ENCODE peak calls at places on chromosome 1, in six cellular contexts. W is body of pancreas, X is cardiac muscle cell, K is glutamatergic neuron, P is neural progenitor cell, G is fibroblast of pulmonary artery. R is an unnamed sample.

GRCh38 chr1:70864302-70864701 is 183.3 kb downstream of the PTGER3 start:
- DNase-seq in W (no peak), X (no peak), K (no peak), P (no peak), G (peak), R (no peak)

GRCh38 chr1:58964428-58964827 is 180.6 kb upstream of the JUN start:
- DNase-seq in W (peak), X (no peak), K (no peak), P (no peak), G (no peak), R (no peak)

GRCh38 chr1:82838066-82838465 is 1037.3 kb downstream of the ADGRL2 start:
- DNase-seq in W (no peak), X (peak), K (no peak), P (peak), G (peak), R (no peak)

GRCh38 chr1:200319143-200319542 is 90.7 kb downstream of the ZNF281 start:
- DNase-seq in W (no peak), X (no peak), K (no peak), P (no peak), G (no peak), R (no peak)

GRCh38 chr1:47434051-47434842 is 3.6 kb upstream of the FOXD2 start:
- DNase-seq in W (peak), X (peak), K (peak), P (peak), G (peak), R (no peak)

GRCh38 chr1:19892129-19892528 is 9.9 kb downstream of the OTUD3 start:
- DNase-seq in W (no peak), X (no peak), K (no peak), P (no peak), G (no peak), R (no peak)

GRCh38 chr1:73868824-73869223 is 329.2 kb downstream of the LRRIQ3 start:
- DNase-seq in W (no peak), X (no peak), K (peak), P (peak), G (no peak), R (no peak)

GRCh38 chr1:159228554-159228953 is 23.9 kb downstream of the ACKR1 start:
- DNase-seq in W (no peak), X (no peak), K (no peak), P (no peak), G (no peak), R (no peak)

GRCh38 chr1:209249785-209250441 is 333.6 kb upstream of the CAMK1G start:
- DNase-seq in W (no peak), X (no peak), K (no peak), P (no peak), G (no peak), R (no peak)

GRCh38 chr1:38244218-38244617 is 197.6 kb upstream of the POU3F1 start:
- DNase-seq in W (no peak), X (no peak), K (no peak), P (no peak), G (no peak), R (no peak)

GRCh38 chr1:116667577-116668105 is at the start of gene IGSF3:
- DNase-seq in W (peak), X (peak), K (peak), P (peak), G (peak), R (peak)

GRCh38 chr1:92446546-92446945 is 40.2 kb downstream of the GFI1 start:
- DNase-seq in W (no peak), X (peak), K (no peak), P (no peak), G (peak), R (no peak)

GRCh38 chr1:16006552-16007485 is 2.8 kb downstream of the SRARP start:
- DNase-seq in W (no peak), X (peak), K (no peak), P (no peak), G (peak), R (no peak)

GRCh38 chr1:172909606-172910326 is 141.0 kb downstream of the TNFSF18 start:
- DNase-seq in W (no peak), X (peak), K (no peak), P (no peak), G (peak), R (no peak)

GRCh38 chr1:15799928-15800835 is 7.3 kb downstream of the UQCRHL start:
- DNase-seq in W (peak), X (peak), K (no peak), P (peak), G (no peak), R (no peak)

GRCh38 chr1:175503538-175503937 is 239.9 kb downstream of the TNR start:
- DNase-seq in W (no peak), X (no peak), K (no peak), P (no peak), G (no peak), R (no peak)

GRCh38 chr1:25037174-25038074 is 107.3 kb upstream of the RUNX3 start:
- DNase-seq in W (no peak), X (peak), K (peak), P (peak), G (no peak), R (no peak)

GRCh38 chr1:201385299-201385891 is 7.9 kb upstream of the TNNT2 start:
- DNase-seq in W (peak), X (peak), K (peak), P (peak), G (peak), R (no peak)

GRCh38 chr1:112219267-112219666 is 176.7 kb upstream of the CTTNBP2NL start:
- DNase-seq in W (no peak), X (no peak), K (no peak), P (no peak), G (no peak), R (no peak)

DNA sequence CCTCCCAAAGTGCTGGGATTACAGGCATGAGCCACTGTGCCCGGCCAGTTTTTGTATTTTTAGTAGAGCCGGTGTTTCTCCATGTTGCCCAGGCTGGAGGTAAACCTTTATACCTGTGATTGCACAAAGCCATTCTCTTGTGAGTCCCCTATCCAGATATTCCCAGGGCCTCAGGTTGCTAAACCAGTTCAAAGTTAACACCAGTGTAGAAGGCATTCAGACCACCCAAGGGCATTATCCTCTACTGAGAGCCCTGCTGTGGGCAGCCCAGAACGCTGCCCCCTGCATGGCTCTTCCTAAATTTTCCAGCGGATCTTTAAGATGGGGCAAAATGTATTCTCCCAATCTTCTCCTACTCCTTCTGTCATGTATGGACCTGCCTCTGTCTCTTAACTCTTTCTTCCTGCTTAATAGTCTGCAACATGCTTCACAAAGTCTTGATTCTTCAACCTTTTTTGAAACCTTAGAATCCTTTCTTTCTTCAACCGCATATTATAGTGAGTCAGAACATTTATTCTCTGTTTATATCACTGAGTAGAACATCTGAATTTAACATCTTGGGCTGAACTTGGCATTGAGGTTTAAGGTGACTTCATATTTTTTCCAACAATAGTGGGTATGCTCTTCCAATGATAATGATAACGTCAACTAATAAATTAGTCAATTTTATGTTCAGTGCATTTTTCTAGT is 36.0 kb downstream of the UBE4B start:
- DNase-seq in W (no peak), X (no peak), K (no peak), P (peak), G (no peak), R (no peak)
- TF ChIP-seq CTCF in W (no peak), X (no peak), K (no peak), P (no peak), G (no peak), R (no peak)

GRCh38 chr1:36096500-36097412 is 8.1 kb downstream of the ADPRS start:
- DNase-seq in W (no peak), X (peak), K (peak), P (peak), G (no peak), R (peak)
- TF ChIP-seq CTCF in W (no peak), X (no peak), K (peak), P (peak), G (no peak), R (no peak)

DNA sequence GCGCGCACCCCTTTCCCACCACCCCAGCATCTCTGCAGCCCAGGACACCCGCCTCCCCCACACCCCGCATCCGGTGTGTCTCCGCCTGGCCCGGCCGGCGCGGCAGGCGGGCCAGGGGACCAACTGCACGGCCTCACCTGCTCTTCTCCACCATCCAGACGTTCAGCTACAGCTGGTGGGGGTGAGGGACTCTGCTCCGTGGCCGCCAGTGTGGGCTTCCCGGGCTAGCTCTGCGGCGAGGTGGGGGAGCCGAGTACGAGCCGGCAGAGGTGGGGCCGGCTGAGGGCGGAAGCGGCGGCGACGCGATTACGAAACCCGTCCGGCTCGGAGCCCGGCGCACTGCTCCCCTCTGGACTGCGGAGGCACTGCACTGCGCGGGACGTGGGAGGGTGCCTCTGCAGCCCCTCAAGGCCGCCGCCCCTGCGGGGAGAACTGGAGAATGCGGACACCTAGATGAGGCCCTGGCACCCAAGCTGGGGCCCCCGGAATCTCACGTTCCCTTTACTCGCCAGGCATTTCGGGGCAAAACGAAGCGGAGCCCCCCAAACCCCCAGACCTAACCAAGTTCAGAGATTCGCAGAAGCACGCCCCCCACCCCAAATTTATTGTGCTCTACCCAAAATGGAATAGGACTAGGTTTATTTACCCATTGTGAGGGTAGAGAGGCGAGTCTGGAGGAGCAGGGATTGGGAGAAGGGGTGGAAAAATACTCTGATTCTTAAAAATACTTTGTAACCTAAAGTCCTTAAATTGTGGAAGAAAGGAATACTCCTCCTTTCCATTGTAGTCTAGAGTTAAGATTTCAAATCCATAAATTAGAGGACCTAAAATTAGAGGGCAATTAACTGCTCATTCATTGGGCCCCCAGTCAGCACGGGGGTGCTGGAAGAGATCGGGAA is at the start of gene CDC42SE1:
- DNase-seq in W (peak), X (peak), K (peak), P (peak), G (peak), R (peak)
- TF ChIP-seq CTCF in W (peak), X (peak), K (peak), P (peak), G (peak), R (peak)

GRCh38 chr1:232045571-232045970 is 419.0 kb downstream of the DISC1 start:
- DNase-seq in W (no peak), X (no peak), K (no peak), P (no peak), G (no peak), R (no peak)

GRCh38 chr1:232048481-232048880 is 421.9 kb downstream of the DISC1 start:
- DNase-seq in W (no peak), X (no peak), K (no peak), P (no peak), G (no peak), R (no peak)

GRCh38 chr1:232046531-232047283 is 420.1 kb downstream of the DISC1 start:
- DNase-seq in W (no peak), X (no peak), K (no peak), P (no peak), G (no peak), R (no peak)

GRCh38 chr1:232049335-232049734 is 422.7 kb downstream of the DISC1 start:
- DNase-seq in W (no peak), X (no peak), K (no peak), P (no peak), G (no peak), R (no peak)

DNA sequence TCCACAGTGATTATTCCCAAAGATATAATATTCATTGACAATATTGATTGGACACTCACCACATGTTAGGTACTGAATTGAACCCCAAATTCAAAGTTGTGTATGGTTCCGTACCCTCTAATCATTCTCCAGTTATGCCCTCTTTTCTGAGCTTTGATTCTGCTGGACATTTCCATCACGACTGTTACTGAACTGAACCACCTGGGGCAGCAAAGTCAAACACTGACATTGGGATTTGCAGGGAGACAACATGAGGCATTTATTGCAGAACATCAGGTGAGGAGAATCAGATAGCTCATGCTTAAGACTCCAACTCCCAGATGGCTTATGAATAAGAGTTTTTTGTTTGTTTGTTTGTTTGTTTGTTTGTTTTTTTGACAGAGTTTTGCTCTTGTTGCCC is 420.9 kb downstream of the DISC1 start:
- DNase-seq in W (no peak), X (no peak), K (no peak), P (no peak), G (no peak), R (no peak)
- TF ChIP-seq CTCF in W (no peak), X (peak), K (no peak), P (peak), G (peak), R (no peak)

GRCh38 chr1:8962812-8963669 is 17.4 kb downstream of the CA6 start:
- DNase-seq in W (peak), X (peak), K (peak), P (peak), G (peak), R (peak)
- TF ChIP-seq CTCF in W (no peak), X (peak), K (peak), P (peak), G (peak), R (peak)